ENCODE peak calls at places on chromosomes 12 and 14, in ten cellular contexts. V is body of pancreas; W is hepatocyte; I is mesendoderm; J is fibroblast of lung; P is adrenal gland; B is bronchial epithelial cell; A is iPS DF 6.9; Y is CD8-positive, alpha-beta T cell; R is CD4-positive, CD25-positive, alpha-beta regulatory T cell. Z is an unnamed sample. For H3K36me3, the result is how much of the 10 kb centered on the place peaks cover.

GRCh38 chr12:67352682-67353081 is 83.5 kb downstream of the CAND1 start:
- DNase-seq in V (no peak), W (no peak), I (no peak), J (no peak), P (no peak), B (peak), A (no peak), Y (no peak), R (no peak), Z (no peak)

GRCh38 chr14:59464651-59465569 is at the start of gene GPR135:
- DNase-seq in V (peak), W (peak), I (peak), J (peak), P (peak), B (no peak), A (no peak), Y (peak), R (peak), Z (no peak)

GRCh38 chr12:50764861-50765324 is 992 bp downstream of the ATF1 start:
- DNase-seq in V (peak), W (peak), I (peak), J (peak), P (peak), B (peak), A (no peak), Y (peak), R (peak), Z (no peak)

GRCh38 chr14:22500525-22500924 is 88.5 kb downstream of the DAD1 start:
- DNase-seq in V (no peak), W (no peak), I (no peak), J (no peak), P (no peak), B (no peak), A (no peak), Y (no peak), R (no peak), Z (no peak)

GRCh38 chr14:43410631-43411030 is 1096.5 kb downstream of the FSCB start:
- DNase-seq in V (no peak), W (no peak), I (peak), J (no peak), P (no peak), B (no peak), A (no peak), Y (no peak), R (no peak), Z (no peak)

GRCh38 chr12:90618606-90619005 is 336.4 kb downstream of the CCER1 start:
- DNase-seq in V (no peak), W (no peak), I (no peak), J (no peak), P (no peak), B (peak), A (no peak), Y (no peak), R (no peak), Z (peak)

GRCh38 chr14:96741151-96741977 is 55.8 kb upstream of the VRK1 start:
- DNase-seq in V (peak), W (peak), I (peak), J (peak), P (peak), B (peak), A (no peak), Y (peak), R (peak), Z (peak)

GRCh38 chr12:71766202-71766601 is 11.5 kb downstream of the RAB21 start:
- DNase-seq in V (no peak), W (no peak), I (no peak), J (no peak), P (no peak), B (no peak), A (no peak), Y (no peak), R (no peak), Z (no peak)

GRCh38 chr12:42946776-42947435 is 357.4 kb upstream of the PRICKLE1 start:
- DNase-seq in V (no peak), W (no peak), I (no peak), J (no peak), P (no peak), B (peak), A (no peak), Y (no peak), R (no peak), Z (no peak)

GRCh38 chr14:68736519-68736918 is 56.3 kb downstream of the ZFP36L1 start:
- DNase-seq in V (no peak), W (peak), I (peak), J (no peak), P (no peak), B (no peak), A (no peak), Y (no peak), R (no peak), Z (no peak)

GRCh38 chr12:111462134-111462821 is 56.6 kb downstream of the SH2B3 start:
- DNase-seq in V (no peak), W (no peak), I (no peak), J (peak), P (no peak), B (no peak), A (no peak), Y (no peak), R (no peak), Z (no peak)

GRCh38 chr14:93231129-93231979 is 24.3 kb downstream of the UBR7 start:
- DNase-seq in V (no peak), W (no peak), I (no peak), J (peak), P (peak), B (peak), A (no peak), Y (no peak), R (no peak), Z (no peak)

DNA sequence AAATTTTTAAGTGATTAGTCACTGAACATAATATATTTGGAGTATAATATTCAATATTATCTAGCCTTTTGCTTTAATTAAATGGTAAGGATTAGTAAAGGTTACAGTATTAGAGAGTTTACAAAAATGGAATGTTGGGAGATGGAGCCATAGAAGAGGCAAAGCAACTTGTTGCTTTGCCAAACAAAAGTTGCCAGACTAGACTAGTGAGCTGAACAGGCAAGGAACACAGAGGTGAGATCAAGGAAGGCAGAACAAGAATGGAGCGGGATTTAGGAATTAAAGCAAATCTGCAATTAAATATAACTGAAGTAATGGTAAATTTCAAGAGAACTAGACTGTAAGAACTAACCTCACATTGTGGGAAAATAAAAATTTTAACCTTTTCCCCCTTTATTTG is 5.1 kb downstream of the ARF6 start:
- DNase-seq in V (no peak), W (no peak), I (peak), J (no peak), P (no peak), B (peak), A (no peak), Y (no peak), R (no peak), Z (no peak)
- H3K4me3 ChIP-seq in V (no peak), W (no peak), I (no peak), J (peak), P (no peak), B (peak), A (no peak), Y (peak), R (peak), Z (no peak)

DNA sequence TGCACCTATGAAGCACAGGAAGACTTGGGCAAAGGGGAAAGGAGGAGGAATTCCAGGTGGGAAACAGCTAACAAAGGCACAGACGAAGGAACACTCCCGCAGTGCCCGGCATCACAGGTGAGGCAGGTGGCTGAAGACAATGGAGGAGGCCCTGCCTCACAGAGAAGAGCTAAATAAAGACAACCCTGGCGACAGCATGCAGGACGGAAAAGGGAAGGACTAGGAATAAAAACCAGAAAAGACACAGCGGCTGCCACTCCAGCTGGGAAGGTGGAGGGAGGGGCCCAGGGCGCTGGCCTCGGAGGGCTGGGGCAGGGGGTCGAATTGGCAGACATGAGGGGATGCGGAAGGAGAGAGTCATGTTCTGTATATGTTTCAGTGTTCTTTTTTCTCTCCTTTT is 43.0 kb upstream of the ANO2 start:
- DNase-seq in V (no peak), W (no peak), I (no peak), J (no peak), P (no peak), B (no peak), A (no peak), Y (no peak), R (no peak), Z (no peak)
- H3K36me3 ChIP-seq in V (under half), W (under half), I (under half), J (under half), P (under half), B (under half), A (under half), Y (under half), R (under half), Z (under half)

GRCh38 chr12:112977641-112978040 is 678 bp upstream of the OAS2 start:
- DNase-seq in V (no peak), W (no peak), I (no peak), J (no peak), P (no peak), B (no peak), A (no peak), Y (no peak), R (no peak), Z (no peak)
- H3K4me3 ChIP-seq in V (no peak), W (no peak), I (no peak), J (no peak), P (no peak), B (no peak), A (no peak), Y (peak), R (peak), Z (no peak)

GRCh38 chr12:63397807-63398206 is 246.8 kb upstream of the AVPR1A start:
- DNase-seq in V (no peak), W (no peak), I (no peak), J (no peak), P (no peak), B (no peak), A (no peak), Y (no peak), R (no peak), Z (no peak)
- H3K36me3 ChIP-seq in V (under half), W (under half), I (under half), J (under half), P (under half), B (under half), A (under half), Y (under half), R (under half), Z (under half)

GRCh38 chr14:61281911-61282310 is 773 bp upstream of the TMEM30B start:
- DNase-seq in V (no peak), W (no peak), I (no peak), J (no peak), P (no peak), B (no peak), A (no peak), Y (no peak), R (no peak), Z (no peak)

GRCh38 chr14:61282746-61283145 is 1.6 kb upstream of the TMEM30B start:
- DNase-seq in V (no peak), W (no peak), I (no peak), J (no peak), P (no peak), B (peak), A (no peak), Y (no peak), R (no peak), Z (no peak)

GRCh38 chr14:61281186-61281676 is at the start of gene TMEM30B:
- DNase-seq in V (peak), W (peak), I (peak), J (no peak), P (peak), B (peak), A (peak), Y (peak), R (peak), Z (no peak)

GRCh38 chr14:61280092-61280525 is 1.0 kb downstream of the TMEM30B start:
- DNase-seq in V (peak), W (no peak), I (no peak), J (no peak), P (no peak), B (peak), A (no peak), Y (peak), R (no peak), Z (no peak)

DNA sequence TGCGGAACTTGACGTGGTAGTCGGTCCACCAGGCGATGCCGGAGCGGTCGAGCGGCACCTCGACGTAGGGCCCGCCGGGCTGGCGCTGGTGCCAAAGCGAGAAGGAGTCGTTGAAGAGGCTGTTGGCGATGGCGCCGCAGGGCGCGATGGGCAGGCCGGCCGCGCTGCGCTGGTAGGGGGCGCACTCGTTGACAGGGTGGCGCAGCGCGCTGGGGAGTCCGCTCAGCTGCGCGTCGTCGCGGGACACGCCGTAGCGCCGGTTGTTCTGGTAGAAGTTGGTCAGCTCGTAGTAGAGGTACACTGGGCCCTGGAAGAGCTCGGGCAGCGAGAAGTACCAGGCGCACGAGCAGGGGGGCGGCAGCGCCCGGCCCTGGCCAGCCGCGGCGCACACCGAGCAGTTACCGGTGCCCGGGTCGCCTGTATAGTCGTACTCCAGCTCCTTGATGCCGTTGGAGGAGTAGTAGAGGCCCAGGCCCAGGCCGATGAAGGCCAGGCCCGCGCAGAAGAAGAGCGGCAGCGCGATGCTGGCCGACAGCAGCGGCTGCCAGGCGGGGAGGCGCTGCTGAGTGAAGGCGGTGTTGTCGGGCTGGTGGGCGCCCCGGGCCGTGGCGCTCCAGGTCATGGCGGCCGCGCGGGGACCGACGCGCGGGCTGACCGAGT is 482 bp downstream of the TMEM30B start:
- DNase-seq in V (peak), W (peak), I (peak), J (peak), P (peak), B (peak), A (no peak), Y (peak), R (peak), Z (no peak)
- H3K4me3 ChIP-seq in V (peak), W (peak), I (peak), J (peak), P (peak), B (peak), A (peak), Y (peak), R (peak), Z (no peak)

DNA sequence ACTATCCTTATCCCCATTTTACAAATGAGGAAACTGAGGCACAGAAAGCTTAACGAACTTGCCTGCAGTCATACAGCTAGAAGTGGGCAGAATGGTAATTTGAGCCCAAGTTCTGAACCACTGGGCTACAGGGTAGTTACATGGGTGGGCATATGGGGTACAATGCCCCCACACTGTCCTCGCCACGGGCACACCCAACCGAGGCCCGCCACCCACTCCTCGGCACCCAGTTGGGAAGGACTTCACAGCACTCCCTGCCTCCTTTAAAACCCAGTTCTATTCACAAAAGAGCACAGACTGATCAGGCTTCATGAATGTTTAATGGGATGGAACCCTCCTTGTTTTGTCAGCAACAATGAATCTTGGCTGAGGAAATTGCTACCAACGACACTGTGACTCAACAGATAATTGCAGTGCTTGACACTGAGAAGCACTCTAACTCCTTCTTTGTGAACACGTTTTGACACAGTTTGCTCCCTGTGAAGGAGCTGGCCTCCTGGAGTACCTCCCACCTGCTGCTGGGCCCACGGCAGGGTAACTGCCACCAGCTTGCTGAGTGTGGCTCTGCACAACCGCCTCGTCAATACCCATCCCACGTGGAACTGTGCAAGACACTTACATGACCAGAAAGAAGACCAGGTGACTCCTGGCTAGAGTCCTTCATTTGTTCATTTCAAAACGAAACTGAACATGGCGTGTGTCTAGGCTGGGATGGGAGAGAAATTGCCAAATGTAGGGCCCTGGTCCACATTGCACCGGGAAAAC is 63.5 kb downstream of the CLMN start:
- DNase-seq in V (no peak), W (no peak), I (no peak), J (no peak), P (no peak), B (peak), A (no peak), Y (no peak), R (no peak), Z (no peak)
- H3K36me3 ChIP-seq in V (under half), W (under half), I (under half), J (under half), P (under half), B (under half), A (under half), Y (under half), R (under half), Z (under half)

GRCh38 chr14:88823968-88824313 is 510 bp upstream of the TTC8 start:
- DNase-seq in V (no peak), W (no peak), I (no peak), J (no peak), P (no peak), B (no peak), A (no peak), Y (no peak), R (no peak), Z (no peak)
- H3K4me3 ChIP-seq in V (peak), W (peak), I (no peak), J (peak), P (no peak), B (peak), A (peak), Y (peak), R (peak), Z (peak)

Z was measured in SJSA1.